ENCODE peak calls at places on chromosome 5, in eight cellular contexts. P is left cardiac atrium; H is HTR-8/SVneo; S is GM13977; Y is HAP-1; K is endothelial cell; B is amniotic epithelial cell; I is stimulated activated CD4-positive, alpha-beta T cell treated with anti-CD3 and anti-CD28 coated beads, Interleukin-4, amount 100 ng/mL, for 48 hours. E is an unnamed sample.

GRCh38 chr5:143440448-143441102 is 37.1 kb upstream of the NR3C1 start:
- DNase-seq in P (no peak), H (no peak), S (no peak), Y (no peak), K (no peak), B (no peak), I (no peak), E (no peak)

GRCh38 chr5:10674096-10674495 is 86.9 kb downstream of the DAP start:
- DNase-seq in P (no peak), H (no peak), S (no peak), Y (no peak), K (no peak), B (no peak), I (no peak), E (no peak)

GRCh38 chr5:34490501-34491250 is 165.5 kb upstream of the RAI14 start:
- DNase-seq in P (no peak), H (no peak), S (no peak), Y (peak; percentile 35), K (no peak), B (no peak), I (no peak), E (no peak)

GRCh38 chr5:119828536-119828935 is 199.2 kb downstream of the FAM170A start:
- DNase-seq in P (no peak), H (no peak), S (no peak), Y (peak; percentile 55), K (no peak), B (no peak), I (no peak), E (no peak)

GRCh38 chr5:94691270-94691669 is 72.8 kb downstream of the SLF1 start:
- DNase-seq in P (no peak), H (no peak), S (no peak), Y (no peak), K (no peak), B (no peak), I (no peak), E (no peak)

GRCh38 chr5:65811895-65812294 is 89.9 kb downstream of the NLN start:
- DNase-seq in P (no peak), H (peak; percentile 22), S (no peak), Y (no peak), K (no peak), B (peak; percentile 76), I (no peak), E (no peak)

GRCh38 chr5:160906077-160906476 is 54.1 kb upstream of the ATP10B start:
- DNase-seq in P (no peak), H (no peak), S (no peak), Y (no peak), K (no peak), B (no peak), I (no peak), E (no peak)

GRCh38 chr5:164119806-164120440 is 614.5 kb downstream of the MAT2B start:
- DNase-seq in P (no peak), H (peak; percentile 13), S (no peak), Y (peak; percentile 72), K (no peak), B (peak; percentile 18), I (no peak), E (no peak)

GRCh38 chr5:147369742-147370374 is 135.0 kb downstream of the STK32A start:
- DNase-seq in P (no peak), H (peak; percentile 14), S (no peak), Y (no peak), K (no peak), B (no peak), I (no peak), E (no peak)

GRCh38 chr5:169756071-169756765 is 119.1 kb downstream of the DOCK2 start:
- DNase-seq in P (no peak), H (no peak), S (no peak), Y (no peak), K (no peak), B (no peak), I (no peak), E (no peak)

GRCh38 chr5:27437594-27438200 is 399.3 kb upstream of the CDH9 start:
- DNase-seq in P (no peak), H (no peak), S (peak; percentile 12), Y (no peak), K (no peak), B (peak; percentile 65), I (no peak), E (no peak)

E was measured in left lung.